ENCODE peak calls at places on chromosomes 7 and 10, in five cellular contexts. One of them, this sample, is unnamed. For H3K4me1, the result is how much of the 10 kb centered on the place peaks cover.

GRCh38 chr10:43959854-43960415 is 311.3 kb upstream of the ZNF32 start:
- DNase-seq in fibroblast of lung: no peak
- DNase-seq in IMR-90: no peak
- DNase-seq in esophagus squamous epithelium: no peak
- DNase-seq in Caco-2: no peak
- DNase-seq in this sample: no peak

GRCh38 chr7:20114463-20114862 is 102.7 kb downstream of the MACC1 start:
- DNase-seq in Caco-2: no peak
- DNase-seq in fibroblast of lung: peak
- DNase-seq in IMR-90: no peak
- DNase-seq in esophagus squamous epithelium: no peak
- DNase-seq in this sample: no peak

GRCh38 chr10:84191106-84191505 is 3.2 kb upstream of the CDHR1 start:
- DNase-seq in fibroblast of lung: no peak
- DNase-seq in IMR-90: no peak
- DNase-seq in esophagus squamous epithelium: no peak
- DNase-seq in Caco-2: no peak
- DNase-seq in this sample: no peak

GRCh38 chr7:131011976-131012375 is 278.0 kb upstream of the KLF14 start:
- DNase-seq in esophagus squamous epithelium: no peak
- DNase-seq in IMR-90: peak
- DNase-seq in Caco-2: no peak
- DNase-seq in fibroblast of lung: peak
- DNase-seq in this sample: peak

GRCh38 chr7:74429153-74429747 is 24.5 kb upstream of the GTF2IRD1 start:
- DNase-seq in esophagus squamous epithelium: no peak
- DNase-seq in IMR-90: peak
- DNase-seq in Caco-2: no peak
- DNase-seq in fibroblast of lung: peak
- DNase-seq in this sample: no peak

GRCh38 chr10:84907461-84908010 is 579.1 kb downstream of the CCSER2 start:
- DNase-seq in esophagus squamous epithelium: no peak
- DNase-seq in fibroblast of lung: no peak
- DNase-seq in Caco-2: no peak
- DNase-seq in IMR-90: no peak
- DNase-seq in this sample: no peak

GRCh38 chr10:128528781-128529180 is 402.6 kb upstream of the MKI67 start:
- DNase-seq in esophagus squamous epithelium: no peak
- DNase-seq in fibroblast of lung: no peak
- DNase-seq in IMR-90: no peak
- DNase-seq in Caco-2: no peak
- DNase-seq in this sample: no peak

GRCh38 chr7:150567168-150567567 is at the start of gene GIMAP4:
- DNase-seq in Caco-2: no peak
- DNase-seq in IMR-90: no peak
- DNase-seq in fibroblast of lung: no peak
- DNase-seq in esophagus squamous epithelium: no peak
- DNase-seq in this sample: peak

GRCh38 chr10:108358912-108359311 is 1194.4 kb upstream of the SORCS1 start:
- DNase-seq in Caco-2: no peak
- DNase-seq in fibroblast of lung: peak
- DNase-seq in esophagus squamous epithelium: no peak
- DNase-seq in IMR-90: peak
- DNase-seq in this sample: no peak

GRCh38 chr7:45107356-45107755 is 4.1 kb downstream of the TBRG4 start:
- DNase-seq in esophagus squamous epithelium: no peak
- DNase-seq in IMR-90: no peak
- DNase-seq in fibroblast of lung: no peak
- DNase-seq in Caco-2: no peak
- DNase-seq in this sample: peak

GRCh38 chr7:15323545-15323944 is 238.3 kb downstream of the AGMO start:
- DNase-seq in esophagus squamous epithelium: no peak
- DNase-seq in Caco-2: no peak
- DNase-seq in fibroblast of lung: no peak
- DNase-seq in IMR-90: no peak
- DNase-seq in this sample: no peak

GRCh38 chr10:110619514-110619913 is 24.6 kb upstream of the RBM20 start:
- DNase-seq in IMR-90: no peak
- DNase-seq in Caco-2: no peak
- DNase-seq in esophagus squamous epithelium: no peak
- DNase-seq in fibroblast of lung: no peak
- DNase-seq in this sample: no peak

GRCh38 chr10:79405221-79405994 is 40.0 kb downstream of the ZCCHC24 start:
- DNase-seq in Caco-2: no peak
- DNase-seq in IMR-90: no peak
- DNase-seq in esophagus squamous epithelium: no peak
- DNase-seq in fibroblast of lung: no peak
- DNase-seq in this sample: no peak

GRCh38 chr7:36348256-36348655 is 41.4 kb upstream of the ANLN start:
- DNase-seq in esophagus squamous epithelium: no peak
- DNase-seq in fibroblast of lung: peak
- DNase-seq in Caco-2: no peak
- DNase-seq in IMR-90: peak
- DNase-seq in this sample: no peak

GRCh38 chr10:124568858-124569622 is 107.4 kb downstream of the LHPP start:
- DNase-seq in IMR-90: no peak
- DNase-seq in fibroblast of lung: no peak
- DNase-seq in esophagus squamous epithelium: no peak
- DNase-seq in Caco-2: no peak
- DNase-seq in this sample: no peak

GRCh38 chr10:129659881-129660280 is 192.8 kb downstream of the MGMT start:
- DNase-seq in Caco-2: no peak
- DNase-seq in fibroblast of lung: no peak
- DNase-seq in IMR-90: no peak
- DNase-seq in esophagus squamous epithelium: no peak
- DNase-seq in this sample: no peak

GRCh38 chr7:38453187-38453586 is 178.0 kb downstream of the AMPH start:
- DNase-seq in IMR-90: peak
- DNase-seq in esophagus squamous epithelium: no peak
- DNase-seq in Caco-2: no peak
- DNase-seq in fibroblast of lung: no peak
- DNase-seq in this sample: no peak

GRCh38 chr10:43201545-43202131 is 63.4 kb downstream of the CSGALNACT2 start:
- DNase-seq in esophagus squamous epithelium: no peak
- DNase-seq in fibroblast of lung: no peak
- DNase-seq in IMR-90: no peak
- DNase-seq in Caco-2: no peak
- DNase-seq in this sample: no peak

GRCh38 chr7:158395780-158396214 is 191.8 kb downstream of the PTPRN2 start:
- DNase-seq in Caco-2: no peak
- DNase-seq in fibroblast of lung: no peak
- DNase-seq in esophagus squamous epithelium: no peak
- DNase-seq in IMR-90: no peak
- DNase-seq in this sample: peak

GRCh38 chr10:14772399-14772798 is 2.3 kb downstream of the FAM107B start:
- DNase-seq in fibroblast of lung: no peak
- DNase-seq in esophagus squamous epithelium: no peak
- DNase-seq in IMR-90: no peak
- DNase-seq in Caco-2: no peak
- DNase-seq in this sample: no peak

GRCh38 chr10:22610595-22610994 is 103.8 kb downstream of the PIP4K2A start:
- DNase-seq in esophagus squamous epithelium: no peak
- DNase-seq in IMR-90: no peak
- DNase-seq in Caco-2: no peak
- DNase-seq in fibroblast of lung: no peak
- DNase-seq in this sample: no peak

GRCh38 chr10:74206727-74207126 is 55.7 kb downstream of the ADK start:
- DNase-seq in esophagus squamous epithelium: no peak
- DNase-seq in Caco-2: no peak
- DNase-seq in IMR-90: no peak
- DNase-seq in fibroblast of lung: no peak
- DNase-seq in this sample: peak

GRCh38 chr10:130020651-130021372 is 56.7 kb upstream of the EBF3 start:
- DNase-seq in IMR-90: no peak
- DNase-seq in esophagus squamous epithelium: no peak
- DNase-seq in fibroblast of lung: no peak
- DNase-seq in Caco-2: no peak
- DNase-seq in this sample: no peak

GRCh38 chr7:41814888-41815287 is 112.0 kb upstream of the INHBA start:
- DNase-seq in fibroblast of lung: no peak
- DNase-seq in Caco-2: no peak
- DNase-seq in esophagus squamous epithelium: no peak
- DNase-seq in IMR-90: no peak
- DNase-seq in this sample: no peak

GRCh38 chr10:120514035-120514620 is 57.1 kb downstream of the PLPP4 start:
- DNase-seq in fibroblast of lung: peak
- DNase-seq in esophagus squamous epithelium: no peak
- DNase-seq in IMR-90: peak
- DNase-seq in Caco-2: peak
- DNase-seq in this sample: no peak

GRCh38 chr7:39667354-39667923 is 44.1 kb downstream of the RALA start:
- DNase-seq in IMR-90: no peak
- DNase-seq in Caco-2: no peak
- DNase-seq in fibroblast of lung: peak
- DNase-seq in esophagus squamous epithelium: no peak
- DNase-seq in this sample: no peak

GRCh38 chr10:19654576-19654975 is 161.7 kb upstream of the PLXDC2 start:
- DNase-seq in IMR-90: peak
- DNase-seq in fibroblast of lung: peak
- DNase-seq in esophagus squamous epithelium: no peak
- DNase-seq in Caco-2: no peak
- DNase-seq in this sample: no peak

GRCh38 chr7:81308643-81309354 is 389.9 kb upstream of the SEMA3C start:
- DNase-seq in fibroblast of lung: no peak
- DNase-seq in IMR-90: peak
- DNase-seq in esophagus squamous epithelium: no peak
- DNase-seq in Caco-2: no peak
- DNase-seq in this sample: no peak

DNA sequence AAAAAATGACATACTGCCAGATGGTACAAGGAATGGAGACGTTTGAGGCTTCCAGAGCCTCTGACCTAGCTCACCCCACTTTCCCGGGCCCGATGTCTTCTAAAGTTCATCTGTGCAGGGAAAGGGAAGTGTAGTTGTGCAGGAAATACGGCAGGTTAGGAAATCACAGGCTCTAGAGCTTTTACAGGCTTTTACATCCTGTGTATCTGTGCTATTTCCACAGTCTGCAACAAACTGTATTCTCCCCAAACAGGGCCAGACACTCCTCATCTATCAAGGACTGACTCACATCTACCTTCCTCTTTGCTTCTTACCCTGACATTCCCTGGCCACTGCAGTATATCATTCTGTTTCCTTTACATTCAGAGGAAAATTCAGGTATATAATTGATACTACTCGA is 185.8 kb upstream of the PRSS58 start:
- DNase-seq in IMR-90: peak
- DNase-seq in esophagus squamous epithelium: no peak
- DNase-seq in Caco-2: no peak
- DNase-seq in fibroblast of lung: peak
- DNase-seq in this sample: no peak
- H3K4me1 ChIP-seq in IMR-90: under half
- H3K4me1 ChIP-seq in esophagus squamous epithelium: under half
- H3K4me1 ChIP-seq in Caco-2: under half
- H3K4me1 ChIP-seq in fibroblast of lung: under half
- H3K4me1 ChIP-seq in this sample: under half

GRCh38 chr7:148400101-148400500 is 190.5 kb upstream of the C7orf33 start:
- DNase-seq in IMR-90: no peak
- DNase-seq in fibroblast of lung: no peak
- DNase-seq in Caco-2: no peak
- DNase-seq in esophagus squamous epithelium: no peak
- DNase-seq in this sample: no peak
- H3K4me3 ChIP-seq in IMR-90: no peak
- H3K4me3 ChIP-seq in fibroblast of lung: no peak
- H3K4me3 ChIP-seq in Caco-2: no peak
- H3K4me3 ChIP-seq in esophagus squamous epithelium: no peak
- H3K4me3 ChIP-seq in this sample: no peak

DNA sequence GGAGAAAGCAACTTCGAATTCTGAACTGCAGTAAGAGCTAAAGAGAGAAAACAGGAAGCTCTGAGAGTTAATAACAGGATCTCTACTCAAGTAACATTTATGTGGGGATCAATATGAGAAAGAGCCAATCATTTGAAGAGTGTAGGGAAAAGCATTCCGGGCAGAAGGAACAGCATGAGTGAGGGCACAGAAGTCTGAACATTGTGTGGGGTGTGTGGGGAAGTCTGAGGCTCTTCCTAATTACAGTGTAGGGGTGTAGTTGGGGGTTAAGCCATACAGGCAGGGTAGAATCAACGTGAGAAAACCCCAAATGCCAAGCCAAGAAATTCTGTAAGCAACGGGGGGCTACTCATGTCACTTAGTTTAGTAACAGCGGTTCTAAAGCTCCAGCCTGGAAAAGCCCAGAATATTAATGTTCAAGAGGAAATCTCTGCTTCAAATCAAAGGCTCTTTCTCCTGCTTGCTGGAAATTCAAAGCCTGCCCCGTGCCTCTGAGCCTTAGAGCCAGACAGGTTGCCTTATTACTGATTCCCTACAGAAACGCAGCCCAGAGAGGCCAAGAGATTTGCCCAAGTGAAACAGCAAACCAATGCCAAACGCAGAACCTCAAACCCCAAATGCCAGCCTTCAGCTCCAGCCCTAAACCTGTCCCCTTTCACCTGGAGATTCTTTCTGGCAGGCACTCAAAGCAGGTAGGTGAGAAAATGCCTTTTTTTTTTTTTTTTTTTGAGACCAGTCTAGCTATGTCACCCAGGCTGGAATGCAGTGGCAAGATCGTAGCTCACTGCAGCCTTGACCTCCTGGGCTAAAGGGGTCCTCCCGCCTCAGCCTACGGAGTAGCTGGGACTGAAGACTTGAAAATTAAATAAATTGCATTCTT is 36.1 kb downstream of the DNAJB12 start:
- DNase-seq in esophagus squamous epithelium: no peak
- DNase-seq in Caco-2: no peak
- DNase-seq in IMR-90: no peak
- DNase-seq in fibroblast of lung: no peak
- DNase-seq in this sample: no peak
- H3K4me1 ChIP-seq in esophagus squamous epithelium: half or more
- H3K4me1 ChIP-seq in Caco-2: under half
- H3K4me1 ChIP-seq in IMR-90: under half
- H3K4me1 ChIP-seq in fibroblast of lung: under half
- H3K4me1 ChIP-seq in this sample: under half

DNA sequence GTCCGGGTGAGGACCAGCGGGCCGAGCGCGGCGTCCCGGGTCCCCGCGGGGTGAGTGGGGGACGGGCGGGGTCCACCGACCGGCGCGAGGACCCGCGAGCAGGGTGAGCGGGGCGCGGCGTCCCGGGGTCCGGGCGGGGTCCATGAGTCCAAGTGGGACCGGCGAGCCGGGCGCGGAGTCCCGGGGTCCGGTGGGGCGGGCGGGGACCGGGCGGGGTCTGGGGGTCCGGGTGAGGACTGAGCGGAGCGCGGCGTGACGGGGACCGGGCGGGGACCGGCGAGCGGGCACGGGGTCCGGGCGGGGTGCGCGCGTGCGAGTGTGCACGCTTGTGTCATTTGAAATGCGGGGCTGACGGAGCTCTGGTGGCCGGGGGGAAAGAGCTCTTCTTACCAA is 750 bp downstream of the CELF2 start:
- DNase-seq in IMR-90: no peak
- DNase-seq in Caco-2: no peak
- DNase-seq in esophagus squamous epithelium: no peak
- DNase-seq in fibroblast of lung: no peak
- DNase-seq in this sample: no peak
- H3K4me3 ChIP-seq in IMR-90: peak
- H3K4me3 ChIP-seq in Caco-2: peak
- H3K4me3 ChIP-seq in esophagus squamous epithelium: peak
- H3K4me3 ChIP-seq in fibroblast of lung: peak
- H3K4me3 ChIP-seq in this sample: peak